ENCODE peak calls at places on chromosome 9, in nine cellular contexts. W, L, A, D, M, Z, Q, V and P are unnamed samples.

GRCh38 chr9:136587944-136588662 is 42.3 kb upstream of the NOTCH1 start:
- DNase-seq in M (no peak), Z (no peak), D (no peak), L (no peak), A (no peak), V (no peak), Q (no peak), W (no peak), P (no peak)

GRCh38 chr9:34463098-34463900 is 4.7 kb downstream of the DNAI1 start:
- DNase-seq in Z (peak; percentile 55), M (no peak), L (no peak), A (peak; percentile 37), V (peak; percentile 58), W (peak; percentile 11), D (peak; percentile 92), Q (no peak), P (no peak)

GRCh38 chr9:85729882-85730281 is 11.9 kb downstream of the AGTPBP1 start:
- DNase-seq in W (no peak), L (no peak), D (no peak), A (no peak), Q (no peak), V (no peak), M (no peak), Z (no peak), P (no peak)

GRCh38 chr9:111966324-111966723 is 69.7 kb downstream of the UGCG start:
- DNase-seq in Z (no peak), M (no peak), W (no peak), V (no peak), L (no peak), Q (no peak), A (no peak), D (no peak), P (no peak)

GRCh38 chr9:120480707-120481106 is 99.3 kb downstream of the CDK5RAP2 start:
- DNase-seq in L (no peak), A (no peak), V (peak; percentile 13), M (no peak), W (no peak), Q (no peak), Z (no peak), D (no peak), P (no peak)

GRCh38 chr9:106885451-106885850 is 22.5 kb downstream of the ZNF462 start:
- DNase-seq in V (peak; percentile 73), D (peak; percentile 75), W (peak; percentile 67), M (no peak), A (no peak), L (no peak), Z (peak; percentile 52), Q (no peak), P (no peak)

GRCh38 chr9:27276182-27277030 is 20.5 kb downstream of the EQTN start:
- DNase-seq in Z (no peak), V (peak; percentile 20), Q (no peak), M (no peak), A (peak; percentile 42), W (peak; percentile 61), L (peak; percentile 56), D (peak; percentile 29), P (no peak)

GRCh38 chr9:129861447-129861827 is 26.2 kb downstream of the USP20 start:
- DNase-seq in W (no peak), M (no peak), D (no peak), A (no peak), L (no peak), V (no peak), Q (no peak), Z (no peak), P (no peak)

GRCh38 chr9:114656301-114656700 is 1.3 kb downstream of the TEX53 start:
- DNase-seq in W (no peak), D (no peak), Q (no peak), V (no peak), L (no peak), M (no peak), A (no peak), Z (no peak), P (no peak)

GRCh38 chr9:14277202-14277601 is 36.7 kb downstream of the NFIB start:
- DNase-seq in L (no peak), A (peak; percentile 7), M (no peak), Q (no peak), Z (no peak), V (peak; percentile 13), W (peak; percentile 24), D (no peak), P (no peak)